ENCODE peak calls at places on chromosomes 4 and X, in eight cellular contexts. M, P, F, N, I, X, V and S are unnamed samples.

GRCh38 chr4:26839016-26839415 is 21.6 kb upstream of the STIM2 start:
- DNase-seq in M (no peak), P (no peak), F (no peak), N (no peak), I (no peak), X (no peak), V (no peak), S (no peak)

GRCh38 chr4:153507679-153508073 is 41.5 kb downstream of the TMEM131L start:
- DNase-seq in M (no peak), P (no peak), F (no peak), N (no peak), I (no peak), X (no peak), V (no peak), S (no peak)

GRCh38 chr4:141028024-141028529 is 105.2 kb downstream of the RNF150 start:
- DNase-seq in M (no peak), P (no peak), F (no peak), N (no peak), I (no peak), X (peak), V (peak), S (no peak)

GRCh38 chr4:66430856-66431255 is 760.6 kb upstream of the EPHA5 start:
- DNase-seq in M (no peak), P (no peak), F (no peak), N (peak), I (no peak), X (no peak), V (peak), S (no peak)

GRCh38 chr4:183099537-183100297 is 660 bp downstream of the WWC2 start:
- DNase-seq in M (no peak), P (no peak), F (peak), N (peak), I (peak), X (no peak), V (no peak), S (peak)

GRCh38 chr4:5758741-5759140 is 47.7 kb downstream of the EVC start:
- DNase-seq in M (peak), P (no peak), F (no peak), N (peak), I (no peak), X (peak), V (peak), S (no peak)

GRCh38 chr4:86306816-86307215 is 53.0 kb downstream of the MAPK10 start:
- DNase-seq in M (no peak), P (no peak), F (no peak), N (no peak), I (no peak), X (peak), V (peak), S (no peak)

GRCh38 chr4:40702800-40703151 is 47.0 kb upstream of the NSUN7 start:
- DNase-seq in M (no peak), P (no peak), F (no peak), N (no peak), I (no peak), X (no peak), V (no peak), S (no peak)

GRCh38 chrX:94053575-94053974 is 379.6 kb downstream of the FAM133A start:
- DNase-seq in M (no peak), P (no peak), F (no peak), N (no peak), I (no peak), X (no peak), V (no peak), S (no peak)

GRCh38 chrX:362937-363620 is 23.6 kb downstream of the PPP2R3B start:
- DNase-seq in M (no peak), P (no peak), F (no peak), N (no peak), I (no peak), X (no peak), V (no peak), S (no peak)

GRCh38 chrX:132031867-132032266 is 8.8 kb downstream of the STK26 start:
- DNase-seq in M (no peak), P (no peak), F (no peak), N (no peak), I (no peak), X (no peak), V (no peak), S (no peak)

GRCh38 chr4:101346312-101346561 is 1.1 kb downstream of the PPP3CA start:
- DNase-seq in M (no peak), P (no peak), F (no peak), N (no peak), I (no peak), X (no peak), V (no peak), S (no peak)

GRCh38 chr4:6222761-6223292 is 22.5 kb upstream of the JAKMIP1 start:
- DNase-seq in M (no peak), P (no peak), F (no peak), N (no peak), I (no peak), X (no peak), V (no peak), S (no peak)

GRCh38 chrX:48278958-48279357 is 23.8 kb downstream of the SSX1 start:
- DNase-seq in M (no peak), P (no peak), F (no peak), N (no peak), I (no peak), X (no peak), V (no peak), S (no peak)

GRCh38 chr4:3276961-3277360 is 15.9 kb upstream of the RGS12 start:
- DNase-seq in M (no peak), P (peak), F (no peak), N (no peak), I (no peak), X (no peak), V (peak), S (no peak)

GRCh38 chrX:37995428-37995827 is 10.9 kb upstream of the SYTL5 start:
- DNase-seq in M (no peak), P (no peak), F (no peak), N (no peak), I (no peak), X (no peak), V (no peak), S (no peak)

GRCh38 chr4:7653510-7654414 is 219.0 kb upstream of the PSAPL1 start:
- DNase-seq in M (no peak), P (no peak), F (no peak), N (no peak), I (no peak), X (no peak), V (no peak), S (no peak)

GRCh38 chrX:19343085-19343461 is 654 bp upstream of the PDHA1 start:
- DNase-seq in M (no peak), P (no peak), F (no peak), N (no peak), I (no peak), X (no peak), V (no peak), S (no peak)

GRCh38 chr4:167238226-167238625 is 3.9 kb upstream of the SPOCK3 start:
- DNase-seq in M (no peak), P (no peak), F (no peak), N (no peak), I (no peak), X (no peak), V (no peak), S (no peak)

GRCh38 chr4:11904117-11904535 is 475.4 kb upstream of the HS3ST1 start:
- DNase-seq in M (no peak), P (no peak), F (peak), N (peak), I (peak), X (no peak), V (no peak), S (no peak)

GRCh38 chrX:130106071-130106470 is 4.2 kb downstream of the ELF4 start:
- DNase-seq in M (no peak), P (no peak), F (peak), N (peak), I (no peak), X (no peak), V (no peak), S (no peak)

GRCh38 chr4:20044502-20044911 is 207.2 kb upstream of the SLIT2 start:
- DNase-seq in M (no peak), P (no peak), F (no peak), N (peak), I (no peak), X (peak), V (peak), S (no peak)

GRCh38 chrX:38050806-38051205 is 44.5 kb downstream of the SYTL5 start:
- DNase-seq in M (no peak), P (no peak), F (no peak), N (no peak), I (no peak), X (no peak), V (no peak), S (no peak)

GRCh38 chr4:110172972-110173371 is 25.4 kb downstream of the ELOVL6 start:
- DNase-seq in M (no peak), P (no peak), F (no peak), N (no peak), I (no peak), X (no peak), V (no peak), S (no peak)

GRCh38 chr4:40205259-40206198 is 8.7 kb downstream of the RHOH start:
- DNase-seq in M (no peak), P (no peak), F (no peak), N (no peak), I (no peak), X (no peak), V (no peak), S (no peak)

GRCh38 chr4:1629704-1630093 is 54.4 kb downstream of the FAM53A start:
- DNase-seq in M (no peak), P (no peak), F (no peak), N (no peak), I (no peak), X (no peak), V (no peak), S (no peak)

GRCh38 chrX:19342331-19342906 is 1.3 kb upstream of the PDHA1 start:
- DNase-seq in M (no peak), P (no peak), F (no peak), N (no peak), I (no peak), X (no peak), V (peak), S (no peak)

GRCh38 chr4:476501-476900 is 22.5 kb downstream of the ZNF721 start:
- DNase-seq in M (no peak), P (no peak), F (no peak), N (no peak), I (no peak), X (peak), V (peak), S (no peak)

GRCh38 chr4:25914670-25915358 is 794 bp downstream of the SMIM20 start:
- DNase-seq in M (no peak), P (no peak), F (no peak), N (no peak), I (no peak), X (no peak), V (no peak), S (no peak)

DNA sequence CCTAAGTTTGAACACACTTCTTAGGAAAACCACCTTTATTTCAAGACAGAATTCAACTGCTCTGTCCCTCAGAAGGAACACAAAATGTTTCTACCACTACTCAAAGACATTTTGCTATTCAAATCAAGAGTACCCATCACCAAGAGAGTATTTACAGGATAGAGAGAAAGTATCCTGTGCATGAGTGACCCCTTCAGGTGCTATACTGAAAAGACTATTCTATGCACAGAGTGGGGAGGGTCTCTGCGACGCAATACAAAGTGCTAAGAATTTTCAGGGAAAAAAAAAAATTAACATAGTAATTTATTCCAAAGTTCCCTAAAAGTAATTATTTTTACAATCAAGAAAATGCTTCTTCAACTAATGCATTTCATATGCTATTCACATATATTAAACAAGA is 346.4 kb upstream of the FAM241A start:
- DNase-seq in M (no peak), P (no peak), F (no peak), N (no peak), I (no peak), X (no peak), V (no peak), S (no peak)
- TF ChIP-seq CTCF in M (peak), P (no peak), F (no peak), N (no peak), I (no peak), X (no peak), V (peak), S (peak)

GRCh38 chr4:137531121-137531520 is 1.2 kb downstream of the PCDH18 start:
- DNase-seq in M (no peak), P (no peak), F (no peak), N (no peak), I (no peak), X (no peak), V (peak), S (no peak)
- TF ChIP-seq CTCF in M (peak), P (peak), F (peak), N (no peak), I (no peak), X (peak), V (peak), S (peak)

GRCh38 chrX:150198776-150199175 is 164.3 kb upstream of the MAMLD1 start:
- DNase-seq in M (peak), P (no peak), F (no peak), N (no peak), I (no peak), X (no peak), V (peak), S (no peak)

GRCh38 chrX:150196300-150196699 is 166.8 kb upstream of the MAMLD1 start:
- DNase-seq in M (no peak), P (no peak), F (no peak), N (no peak), I (no peak), X (no peak), V (no peak), S (no peak)

GRCh38 chrX:150197388-150197787 is 165.7 kb upstream of the MAMLD1 start:
- DNase-seq in M (no peak), P (no peak), F (no peak), N (no peak), I (no peak), X (no peak), V (no peak), S (no peak)

DNA sequence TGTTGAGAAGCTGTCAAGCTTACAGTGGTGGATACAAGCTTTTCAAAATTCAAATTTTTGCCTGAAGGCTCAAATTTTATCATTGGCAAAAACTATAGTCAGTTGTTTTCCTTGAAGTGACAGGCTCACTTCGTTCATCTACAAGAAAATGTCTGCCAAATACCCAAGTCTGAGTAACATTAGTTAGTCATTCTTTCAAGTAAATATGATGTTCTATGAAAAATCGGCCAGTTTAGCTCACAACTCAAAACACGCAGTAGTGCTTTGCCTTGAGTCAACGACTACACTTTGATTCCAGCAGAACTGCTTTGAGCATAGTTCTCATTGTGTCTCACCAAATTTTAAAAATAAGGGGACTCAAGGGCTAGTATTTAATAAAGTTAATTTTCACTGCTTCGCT is 170.3 kb upstream of the MAMLD1 start:
- DNase-seq in M (no peak), P (no peak), F (no peak), N (no peak), I (no peak), X (no peak), V (no peak), S (no peak)
- TF ChIP-seq CTCF in M (no peak), P (no peak), F (no peak), N (no peak), I (no peak), X (no peak), V (no peak), S (no peak)

DNA sequence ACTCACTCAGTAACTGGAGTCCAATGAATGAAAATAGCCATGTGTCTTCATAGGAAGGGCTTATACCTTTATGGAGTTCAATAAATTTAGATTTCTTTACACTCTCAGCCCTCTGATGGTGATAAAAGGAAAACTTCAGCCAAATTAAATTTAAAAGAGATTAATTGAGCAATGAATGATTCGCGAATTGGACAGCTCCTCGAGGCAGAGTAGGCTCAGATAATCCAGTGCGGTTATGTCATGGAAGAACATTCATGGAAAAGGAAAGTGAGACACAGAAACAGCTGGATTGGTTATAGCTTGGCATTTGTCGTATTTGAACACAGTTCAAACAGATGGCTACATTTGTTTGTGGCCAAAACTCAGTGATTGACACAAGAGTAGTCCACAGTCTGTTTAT is 54.5 kb upstream of the TACR3 start:
- DNase-seq in M (no peak), P (no peak), F (no peak), N (no peak), I (no peak), X (no peak), V (no peak), S (no peak)
- TF ChIP-seq CTCF in M (no peak), P (no peak), F (no peak), N (no peak), I (no peak), X (no peak), V (no peak), S (no peak)

DNA sequence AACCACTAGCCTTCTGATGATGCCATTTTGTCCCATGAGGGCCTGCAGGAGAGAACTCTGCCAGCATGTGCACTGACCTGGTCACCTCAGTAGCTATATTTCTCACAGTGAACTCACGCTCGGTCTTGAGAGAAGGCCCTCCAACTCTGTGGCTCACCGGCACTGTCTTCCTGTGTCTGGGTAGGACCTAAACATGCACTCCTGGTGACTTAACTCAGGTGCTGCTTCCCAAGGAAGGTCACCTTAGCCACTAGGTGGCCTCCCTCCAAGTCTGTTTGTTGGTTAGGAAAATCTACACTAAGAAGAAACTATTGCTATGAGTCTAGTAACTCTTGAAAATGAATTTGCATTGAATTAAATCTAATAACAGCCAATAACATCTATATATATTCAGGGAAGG is 24.8 kb downstream of the TLR10 start:
- DNase-seq in M (no peak), P (no peak), F (no peak), N (no peak), I (no peak), X (no peak), V (no peak), S (no peak)
- TF ChIP-seq CTCF in M (peak), P (no peak), F (no peak), N (peak), I (peak), X (no peak), V (peak), S (peak)

GRCh38 chrX:73268463-73268862 is 53.8 kb upstream of the NAP1L2 start:
- DNase-seq in M (no peak), P (no peak), F (no peak), N (no peak), I (no peak), X (no peak), V (no peak), S (no peak)

GRCh38 chrX:73266766-73267165 is 52.1 kb upstream of the NAP1L2 start:
- DNase-seq in M (no peak), P (no peak), F (no peak), N (no peak), I (no peak), X (no peak), V (no peak), S (no peak)

GRCh38 chrX:73267206-73267605 is 52.6 kb upstream of the NAP1L2 start:
- DNase-seq in M (no peak), P (no peak), F (no peak), N (no peak), I (no peak), X (no peak), V (no peak), S (no peak)

GRCh38 chrX:73267979-73268378 is 53.3 kb upstream of the NAP1L2 start:
- DNase-seq in M (no peak), P (no peak), F (no peak), N (no peak), I (no peak), X (no peak), V (no peak), S (no peak)

DNA sequence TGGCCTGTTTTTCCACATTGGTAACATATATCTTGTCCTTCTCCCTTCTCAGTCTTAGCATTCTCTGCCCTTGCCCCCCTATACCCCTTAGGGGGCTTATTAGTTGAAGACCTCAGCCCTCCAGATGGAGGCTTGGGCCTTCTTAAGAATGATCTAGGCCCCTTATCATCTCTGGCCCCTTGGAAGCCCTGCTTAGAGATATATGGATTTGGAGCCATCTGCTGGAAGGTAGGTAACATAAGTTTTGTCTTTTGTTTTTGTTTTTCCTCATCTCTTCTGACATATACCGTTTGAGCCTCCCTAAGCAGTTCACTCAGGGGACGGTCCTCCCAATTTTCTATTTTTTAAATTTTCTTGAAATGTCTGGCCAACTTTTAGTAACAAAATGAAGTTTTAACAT is 48.3 kb upstream of the NAP1L2 start:
- DNase-seq in M (no peak), P (no peak), F (no peak), N (peak), I (no peak), X (no peak), V (no peak), S (no peak)
- TF ChIP-seq CTCF in M (no peak), P (peak), F (peak), N (no peak), I (no peak), X (no peak), V (no peak), S (peak)

GRCh38 chrX:53282313-53282712 is 929 bp upstream of the IQSEC2 start:
- DNase-seq in M (no peak), P (no peak), F (no peak), N (no peak), I (no peak), X (no peak), V (peak), S (no peak)

GRCh38 chrX:53280316-53280702 is 1.1 kb downstream of the IQSEC2 start:
- DNase-seq in M (no peak), P (no peak), F (no peak), N (no peak), I (no peak), X (no peak), V (no peak), S (no peak)

GRCh38 chrX:53280703-53281320 is 572 bp downstream of the IQSEC2 start:
- DNase-seq in M (no peak), P (no peak), F (peak), N (peak), I (peak), X (no peak), V (peak), S (no peak)

GRCh38 chrX:53281321-53281822 is at the start of gene IQSEC2:
- DNase-seq in M (no peak), P (no peak), F (peak), N (peak), I (peak), X (no peak), V (peak), S (no peak)

GRCh38 chrX:53279296-53280237 is 1.8 kb downstream of the IQSEC2 start:
- DNase-seq in M (no peak), P (no peak), F (no peak), N (no peak), I (no peak), X (no peak), V (no peak), S (no peak)
- TF ChIP-seq CTCF in M (peak), P (no peak), F (no peak), N (no peak), I (no peak), X (no peak), V (peak), S (no peak)